ENCODE peak calls at places on chromosome 4, in seven cellular contexts. D, U, S, P, I, J and Q are unnamed samples.

GRCh38 chr4:19947349-19947748 is 304.4 kb upstream of the SLIT2 start:
- DNase-seq in D (no peak), I (no peak), P (no peak), S (no peak), U (no peak), J (peak), Q (no peak)

GRCh38 chr4:85701881-85702321 is 227.0 kb downstream of the ARHGAP24 start:
- DNase-seq in U (no peak), S (no peak), D (no peak), J (no peak), P (no peak), I (no peak), Q (no peak)

GRCh38 chr4:1419708-1420107 is 13.5 kb upstream of the NKX1-1 start:
- DNase-seq in S (no peak), U (peak), D (no peak), J (no peak), P (no peak), I (no peak), Q (no peak)

GRCh38 chr4:110224812-110225211 is 26.4 kb upstream of the ELOVL6 start:
- DNase-seq in S (no peak), I (no peak), D (no peak), P (no peak), U (no peak), J (no peak), Q (no peak)

GRCh38 chr4:17385403-17385802 is 126.5 kb downstream of the QDPR start:
- DNase-seq in P (peak), D (peak), J (peak), S (no peak), I (peak), U (no peak), Q (no peak)

GRCh38 chr4:81516241-81516640 is 44.5 kb upstream of the RASGEF1B start:
- DNase-seq in J (no peak), S (no peak), P (no peak), I (no peak), U (no peak), D (no peak), Q (no peak)

GRCh38 chr4:74570095-74570494 is 125.2 kb downstream of the AREG start:
- DNase-seq in D (no peak), P (no peak), I (no peak), U (no peak), S (no peak), J (no peak), Q (no peak)

GRCh38 chr4:89113415-89113814 is 2.1 kb downstream of the TIGD2 start:
- DNase-seq in J (no peak), D (no peak), P (no peak), S (no peak), U (no peak), I (no peak), Q (no peak)

GRCh38 chr4:189202869-189203271 is 737.8 kb upstream of the FRG1 start:
- DNase-seq in S (no peak), D (no peak), P (peak), U (no peak), J (no peak), I (no peak), Q (peak)

GRCh38 chr4:119227690-119228089 is 15.2 kb downstream of the USP53 start:
- DNase-seq in U (no peak), D (no peak), J (no peak), S (no peak), I (no peak), P (no peak), Q (no peak)

GRCh38 chr4:172871381-172871780 is 297.2 kb upstream of the GALNT7 start:
- DNase-seq in I (no peak), P (no peak), J (no peak), S (peak), U (no peak), D (no peak), Q (no peak)

GRCh38 chr4:102578819-102579218 is 77.7 kb downstream of the NFKB1 start:
- DNase-seq in I (no peak), P (peak), U (peak), S (no peak), J (no peak), D (no peak), Q (no peak)

GRCh38 chr4:143188325-143189088 is 3.8 kb downstream of the USP38 start:
- DNase-seq in I (peak), J (no peak), P (peak), S (no peak), U (no peak), D (no peak), Q (no peak)

GRCh38 chr4:84596826-84597225 is 13.9 kb downstream of the CDS1 start:
- DNase-seq in P (no peak), I (no peak), S (no peak), U (peak), D (no peak), J (no peak), Q (no peak)

GRCh38 chr4:182584016-182584415 is 333.2 kb downstream of the DCTD start:
- DNase-seq in J (no peak), U (no peak), P (no peak), S (no peak), D (no peak), I (no peak), Q (no peak)

GRCh38 chr4:115657991-115658390 is 544.6 kb upstream of the NDST4 start:
- DNase-seq in I (no peak), D (no peak), J (no peak), S (no peak), U (no peak), P (no peak), Q (no peak)

GRCh38 chr4:111014537-111014936 is 391.7 kb upstream of the PITX2 start:
- DNase-seq in P (no peak), D (no peak), U (no peak), I (no peak), J (no peak), S (no peak), Q (no peak)

GRCh38 chr4:152822323-152822722 is 42.6 kb downstream of the ARFIP1 start:
- DNase-seq in P (no peak), J (no peak), D (no peak), I (no peak), S (no peak), U (no peak), Q (no peak)

GRCh38 chr4:24748758-24749350 is 46.5 kb upstream of the SOD3 start:
- DNase-seq in I (no peak), P (no peak), U (no peak), D (no peak), J (no peak), S (no peak), Q (no peak)

GRCh38 chr4:141388483-141388882 is 167.8 kb downstream of the ZNF330 start:
- DNase-seq in I (no peak), U (no peak), J (peak), D (no peak), S (no peak), P (no peak), Q (peak)

GRCh38 chr4:139476363-139476762 is 22.4 kb downstream of the RAB33B start:
- DNase-seq in I (no peak), S (no peak), J (no peak), D (no peak), P (no peak), U (no peak), Q (no peak)

GRCh38 chr4:1300466-1301455 is 11.1 kb downstream of the MAEA start:
- DNase-seq in S (no peak), P (no peak), D (no peak), U (no peak), J (no peak), I (peak), Q (no peak)

GRCh38 chr4:8010618-8011017 is 71.0 kb upstream of the AFAP1 start:
- DNase-seq in S (no peak), I (no peak), P (no peak), D (no peak), J (no peak), U (peak), Q (peak)

GRCh38 chr4:54945838-54946237 is 179.6 kb downstream of the KDR start:
- DNase-seq in D (no peak), J (no peak), U (no peak), S (no peak), I (no peak), P (no peak), Q (no peak)

GRCh38 chr4:38687571-38688011 is 23.6 kb downstream of the KLF3 start:
- DNase-seq in J (no peak), P (peak), U (no peak), D (no peak), S (no peak), I (peak), Q (no peak)

GRCh38 chr4:104501290-104501689 is 6.6 kb upstream of the CXXC4 start:
- DNase-seq in P (no peak), J (no peak), U (no peak), I (peak), S (no peak), D (no peak), Q (no peak)

GRCh38 chr4:6221851-6222760 is 21.8 kb upstream of the JAKMIP1 start:
- DNase-seq in S (peak), U (peak), I (no peak), P (peak), D (no peak), J (no peak), Q (no peak)

GRCh38 chr4:83267121-83267834 is 17.3 kb downstream of the COQ2 start:
- DNase-seq in D (no peak), U (no peak), J (no peak), P (no peak), S (no peak), I (no peak), Q (no peak)

GRCh38 chr4:78059524-78059889 is 2.4 kb downstream of the FRAS1 start:
- DNase-seq in P (peak), J (peak), D (no peak), U (peak), I (peak), S (peak), Q (peak)

GRCh38 chr4:8868321-8869001 is 3.2 kb downstream of the HMX1 start:
- DNase-seq in I (no peak), P (no peak), D (no peak), U (no peak), S (no peak), J (no peak), Q (no peak)

GRCh38 chr4:87073187-87073569 is 138.4 kb downstream of the AFF1 start:
- DNase-seq in J (no peak), P (no peak), S (no peak), U (no peak), I (no peak), D (no peak), Q (no peak)

GRCh38 chr4:106773106-106773905 is 262.8 kb downstream of the DKK2 start:
- DNase-seq in J (peak), P (no peak), D (no peak), U (no peak), S (no peak), I (no peak), Q (no peak)

GRCh38 chr4:173821851-173822250 is 291.8 kb upstream of the HAND2 start:
- DNase-seq in P (no peak), U (no peak), I (no peak), S (no peak), J (no peak), D (no peak), Q (peak)

GRCh38 chr4:87886083-87886482 is 53.3 kb downstream of the MEPE start:
- DNase-seq in J (no peak), I (no peak), U (no peak), S (no peak), D (no peak), P (no peak), Q (no peak)

GRCh38 chr4:87975466-87975865 is at the start of gene SPP1:
- DNase-seq in D (peak), U (peak), J (no peak), P (peak), S (no peak), I (no peak), Q (no peak)

GRCh38 chr4:129014566-129015509 is 78.5 kb downstream of the SCLT1 start:
- DNase-seq in P (no peak), I (no peak), U (no peak), D (no peak), S (no peak), J (no peak), Q (no peak)

GRCh38 chr4:47071863-47072441 is 40.6 kb downstream of the GABRB1 start:
- DNase-seq in J (no peak), S (no peak), D (no peak), I (no peak), U (no peak), P (no peak), Q (peak)